ENCODE peak calls at places on chromosomes 5 and 9, in seven cellular contexts. J is T follicular helper cell; T is smooth muscle cell of the brain vasculature; B is stimulated activated naive CD4-positive, alpha-beta T cell; C is HT1080; Z is GM04503; Q is neural crest cell. V is an unnamed sample.

GRCh38 chr9:123775885-123776284 is 154.0 kb downstream of the DENND1A start:
- DNase-seq in Q (no peak), Z (no peak), C (no peak), J (no peak), T (no peak), B (no peak), V (no peak)

GRCh38 chr5:145588113-145588512 is 247.0 kb downstream of the PRELID2 start:
- DNase-seq in Q (no peak), B (no peak), Z (no peak), T (no peak), C (no peak), J (no peak), V (no peak)

GRCh38 chr9:4509590-4509984 is 19.3 kb downstream of the SLC1A1 start:
- DNase-seq in J (no peak), Z (no peak), C (no peak), Q (no peak), B (no peak), T (no peak), V (no peak)

GRCh38 chr9:93479726-93480125 is 26.3 kb upstream of the FAM120AOS start:
- DNase-seq in J (no peak), Z (no peak), B (no peak), T (no peak), Q (no peak), C (no peak), V (no peak)

GRCh38 chr5:138925090-138925635 is 50.0 kb upstream of the LRRTM2 start:
- DNase-seq in T (no peak), B (no peak), Z (no peak), C (no peak), Q (no peak), J (no peak), V (no peak)

GRCh38 chr9:76799481-76799880 is 35.2 kb downstream of the PCA3 start:
- DNase-seq in Z (no peak), J (no peak), Q (no peak), C (no peak), T (no peak), B (no peak), V (no peak)

GRCh38 chr5:116569999-116570398 is 4.6 kb downstream of the SEMA6A start:
- DNase-seq in J (no peak), C (no peak), B (no peak), Z (no peak), T (no peak), Q (no peak), V (no peak)

GRCh38 chr5:81579525-81579924 is 171.4 kb downstream of the SSBP2 start:
- DNase-seq in J (no peak), Q (no peak), C (no peak), B (no peak), Z (peak; percentile 11), T (no peak), V (peak; percentile 38)

GRCh38 chr5:160011471-160011870 is 2.5 kb downstream of the TTC1 start:
- DNase-seq in Q (no peak), C (no peak), B (no peak), J (no peak), T (no peak), Z (no peak), V (no peak)

GRCh38 chr5:84487963-84488362 is 103.3 kb upstream of the EDIL3 start:
- DNase-seq in T (no peak), J (no peak), B (no peak), Q (no peak), Z (no peak), C (peak; percentile 67), V (no peak)

GRCh38 chr5:36177154-36177553 is 25.2 kb downstream of the SKP2 start:
- DNase-seq in T (no peak), C (no peak), Q (no peak), B (no peak), Z (no peak), J (no peak), V (no peak)

GRCh38 chr5:149939572-149939971 is 5.0 kb downstream of the PDE6A start:
- DNase-seq in T (no peak), B (no peak), Q (no peak), J (no peak), C (peak; percentile 52), Z (no peak), V (no peak)

GRCh38 chr5:81749562-81750307 is 1.2 kb downstream of the SSBP2 start:
- DNase-seq in Q (peak; percentile 43), B (peak; percentile 65), J (peak; percentile 20), T (no peak), Z (no peak), C (no peak), V (no peak)

GRCh38 chr9:125125523-125125922 is 17.8 kb downstream of the SCAI start:
- DNase-seq in B (no peak), Z (no peak), T (no peak), Q (no peak), C (no peak), J (no peak), V (no peak)

GRCh38 chr5:169350016-169350415 is 49.1 kb upstream of the SLIT3 start:
- DNase-seq in J (no peak), B (no peak), C (peak; percentile 92), Z (peak; percentile 60), Q (no peak), T (no peak), V (no peak)

GRCh38 chr9:92010705-92011536 is 60.9 kb upstream of the ROR2 start:
- DNase-seq in J (no peak), Q (no peak), B (no peak), C (no peak), Z (no peak), T (no peak), V (no peak)

GRCh38 chr5:163586431-163587033 is 81.1 kb downstream of the MAT2B start:
- DNase-seq in Q (no peak), T (no peak), Z (no peak), J (no peak), C (no peak), B (no peak), V (no peak)

GRCh38 chr5:168287362-168287761 is 4.1 kb upstream of the WWC1 start:
- DNase-seq in C (no peak), Q (no peak), B (no peak), Z (no peak), J (no peak), T (no peak), V (no peak)

GRCh38 chr5:74798977-74799911 is 32.2 kb downstream of the NSA2 start:
- DNase-seq in B (no peak), Z (no peak), C (peak; percentile 47), J (no peak), T (no peak), Q (no peak), V (no peak)

GRCh38 chr5:15366676-15367391 is 133.1 kb upstream of the FBXL7 start:
- DNase-seq in C (peak; percentile 72), B (no peak), T (no peak), J (no peak), Q (no peak), Z (no peak), V (no peak)